ENCODE peak calls at places on chromosome X, in eight cellular contexts. T is omental fat pad; Y is HFFc6; I is epithelial cell of prostate; W is activated CD8-positive, alpha-beta memory T cell treated with anti-CD3 and anti-CD28 coated beads for 4 hours; A is posterior cingulate gyrus; K is endothelial cell; S is choroid plexus epithelial cell. L is an unnamed sample.
A peak's percentile ranks its signal among the peaks of the same experiment; 100 is the strongest.

GRCh38 chrX:19410259-19410658 is 66.5 kb downstream of the PDHA1 start:
- DNase-seq in Y (no peak), K (no peak), T (no peak), W (no peak), S (no peak), I (no peak), A (no peak), L (no peak)

GRCh38 chrX:135513140-135513535 is 7.3 kb upstream of the INTS6L start:
- DNase-seq in S (no peak), T (no peak), Y (no peak), I (no peak), A (no peak), K (no peak), W (no peak), L (no peak)

GRCh38 chrX:96480081-96480480 is 204.6 kb upstream of the DIAPH2 start:
- DNase-seq in S (peak; percentile 37), I (no peak), K (no peak), W (no peak), T (no peak), Y (peak; percentile 67), A (no peak), L (no peak)

GRCh38 chrX:24149346-24150050 is at the start of gene ZFX:
- DNase-seq in K (peak; percentile 40), Y (peak; percentile 39), A (peak; percentile 31), I (no peak), W (peak; percentile 58), T (no peak), S (peak; percentile 64), L (peak; percentile 59)

GRCh38 chrX:107629533-107629909 is 1.2 kb downstream of the PRPS1 start:
- DNase-seq in S (peak; percentile 53), T (no peak), K (no peak), A (no peak), W (no peak), I (no peak), Y (no peak), L (peak; percentile 11)

GRCh38 chrX:21972721-21973120 is 32.2 kb downstream of the SMS start:
- DNase-seq in S (peak; percentile 89), K (no peak), A (no peak), T (no peak), W (no peak), Y (peak; percentile 85), I (no peak), L (peak; percentile 68)

GRCh38 chrX:34770511-34770910 is 113.4 kb upstream of the TMEM47 start:
- DNase-seq in W (no peak), Y (no peak), I (no peak), K (no peak), S (peak; percentile 35), T (no peak), A (no peak), L (no peak)

GRCh38 chrX:140710710-140711109 is 1.2 kb downstream of the LINC00632 start:
- DNase-seq in Y (no peak), I (no peak), K (no peak), A (peak; percentile 52), S (no peak), W (no peak), T (no peak), L (no peak)